ENCODE peak calls at places on chromosomes 16 and 17, in seven cellular contexts. One of them, this sample, is unnamed.

GRCh38 chr17:31834448-31834847 is 24.6 kb downstream of the COPRS start:
- DNase-seq in retinal pigment epithelial cell: no peak
- DNase-seq in A549: no peak
- DNase-seq in OCI-LY7: no peak
- DNase-seq in fibroblast of lung: no peak
- DNase-seq in mucosa of descending colon: no peak
- DNase-seq in stomach: no peak
- DNase-seq in this sample: no peak

GRCh38 chr16:16992986-16993783 is 477.6 kb downstream of the XYLT1 start:
- DNase-seq in retinal pigment epithelial cell: no peak
- DNase-seq in A549: no peak
- DNase-seq in OCI-LY7: peak
- DNase-seq in fibroblast of lung: no peak
- DNase-seq in mucosa of descending colon: no peak
- DNase-seq in stomach: no peak
- DNase-seq in this sample: no peak

GRCh38 chr16:88430524-88431446 is 22.3 kb upstream of the ZFPM1 start:
- DNase-seq in retinal pigment epithelial cell: no peak
- DNase-seq in A549: no peak
- DNase-seq in OCI-LY7: no peak
- DNase-seq in fibroblast of lung: peak
- DNase-seq in mucosa of descending colon: peak
- DNase-seq in stomach: no peak
- DNase-seq in this sample: no peak

GRCh38 chr17:81549031-81549557 is 3.1 kb downstream of the FAAP100 start:
- DNase-seq in retinal pigment epithelial cell: no peak
- DNase-seq in A549: no peak
- DNase-seq in OCI-LY7: no peak
- DNase-seq in fibroblast of lung: no peak
- DNase-seq in mucosa of descending colon: no peak
- DNase-seq in stomach: no peak
- DNase-seq in this sample: no peak

GRCh38 chr16:12541672-12542071 is 262.0 kb downstream of the CPPED1 start:
- DNase-seq in retinal pigment epithelial cell: no peak
- DNase-seq in A549: no peak
- DNase-seq in OCI-LY7: no peak
- DNase-seq in fibroblast of lung: no peak
- DNase-seq in mucosa of descending colon: no peak
- DNase-seq in stomach: no peak
- DNase-seq in this sample: no peak

GRCh38 chr17:58320570-58321323 is 7.8 kb downstream of the TSPOAP1 start:
- DNase-seq in retinal pigment epithelial cell: no peak
- DNase-seq in A549: no peak
- DNase-seq in OCI-LY7: no peak
- DNase-seq in fibroblast of lung: no peak
- DNase-seq in mucosa of descending colon: peak
- DNase-seq in stomach: no peak
- DNase-seq in this sample: no peak

GRCh38 chr17:64061157-64061898 is 40.9 kb upstream of the ICAM2 start:
- DNase-seq in retinal pigment epithelial cell: no peak
- DNase-seq in A549: no peak
- DNase-seq in OCI-LY7: no peak
- DNase-seq in fibroblast of lung: peak
- DNase-seq in mucosa of descending colon: no peak
- DNase-seq in stomach: no peak
- DNase-seq in this sample: peak

GRCh38 chr17:7858487-7858832 is 657 bp downstream of the CYB5D1 start:
- DNase-seq in retinal pigment epithelial cell: no peak
- DNase-seq in A549: peak
- DNase-seq in OCI-LY7: peak
- DNase-seq in fibroblast of lung: peak
- DNase-seq in mucosa of descending colon: peak
- DNase-seq in stomach: no peak
- DNase-seq in this sample: peak

GRCh38 chr17:66667491-66668030 is 167.4 kb upstream of the CACNG5 start:
- DNase-seq in retinal pigment epithelial cell: no peak
- DNase-seq in A549: no peak
- DNase-seq in OCI-LY7: no peak
- DNase-seq in fibroblast of lung: no peak
- DNase-seq in mucosa of descending colon: no peak
- DNase-seq in stomach: no peak
- DNase-seq in this sample: no peak

GRCh38 chr16:50269769-50270509 is 3.6 kb downstream of the ADCY7 start:
- DNase-seq in retinal pigment epithelial cell: no peak
- DNase-seq in A549: no peak
- DNase-seq in OCI-LY7: peak
- DNase-seq in fibroblast of lung: no peak
- DNase-seq in mucosa of descending colon: peak
- DNase-seq in stomach: no peak
- DNase-seq in this sample: no peak

GRCh38 chr16:48611329-48612137 is 1.6 kb upstream of the N4BP1 start:
- DNase-seq in retinal pigment epithelial cell: no peak
- DNase-seq in A549: peak
- DNase-seq in OCI-LY7: no peak
- DNase-seq in fibroblast of lung: no peak
- DNase-seq in mucosa of descending colon: no peak
- DNase-seq in stomach: peak
- DNase-seq in this sample: peak

GRCh38 chr17:49739662-49740271 is 24.2 kb downstream of the FAM117A start:
- DNase-seq in retinal pigment epithelial cell: no peak
- DNase-seq in A549: no peak
- DNase-seq in OCI-LY7: peak
- DNase-seq in fibroblast of lung: no peak
- DNase-seq in mucosa of descending colon: peak
- DNase-seq in stomach: peak
- DNase-seq in this sample: peak

GRCh38 chr16:22861585-22861984 is 47.6 kb downstream of the HS3ST2 start:
- DNase-seq in retinal pigment epithelial cell: no peak
- DNase-seq in A549: no peak
- DNase-seq in OCI-LY7: no peak
- DNase-seq in fibroblast of lung: no peak
- DNase-seq in mucosa of descending colon: no peak
- DNase-seq in stomach: no peak
- DNase-seq in this sample: no peak

GRCh38 chr17:75552847-75553552 is 27.5 kb downstream of the LLGL2 start:
- DNase-seq in retinal pigment epithelial cell: no peak
- DNase-seq in A549: peak
- DNase-seq in OCI-LY7: no peak
- DNase-seq in fibroblast of lung: peak
- DNase-seq in mucosa of descending colon: no peak
- DNase-seq in stomach: no peak
- DNase-seq in this sample: no peak

GRCh38 chr17:76199466-76199865 is 40.8 kb downstream of the RNF157 start:
- DNase-seq in retinal pigment epithelial cell: no peak
- DNase-seq in A549: no peak
- DNase-seq in OCI-LY7: no peak
- DNase-seq in fibroblast of lung: no peak
- DNase-seq in mucosa of descending colon: no peak
- DNase-seq in stomach: no peak
- DNase-seq in this sample: no peak

GRCh38 chr17:67617304-67617899 is 100.3 kb upstream of the NOL11 start:
- DNase-seq in retinal pigment epithelial cell: no peak
- DNase-seq in A549: no peak
- DNase-seq in OCI-LY7: no peak
- DNase-seq in fibroblast of lung: no peak
- DNase-seq in mucosa of descending colon: no peak
- DNase-seq in stomach: no peak
- DNase-seq in this sample: no peak

GRCh38 chr16:12553191-12553590 is 250.5 kb downstream of the CPPED1 start:
- DNase-seq in retinal pigment epithelial cell: no peak
- DNase-seq in A549: no peak
- DNase-seq in OCI-LY7: peak
- DNase-seq in fibroblast of lung: no peak
- DNase-seq in mucosa of descending colon: no peak
- DNase-seq in stomach: no peak
- DNase-seq in this sample: peak

GRCh38 chr17:1649844-1650409 is at the start of gene RILP:
- DNase-seq in retinal pigment epithelial cell: peak
- DNase-seq in A549: peak
- DNase-seq in OCI-LY7: no peak
- DNase-seq in fibroblast of lung: peak
- DNase-seq in mucosa of descending colon: peak
- DNase-seq in stomach: peak
- DNase-seq in this sample: peak

GRCh38 chr17:7613769-7614421 is 802 bp downstream of the FXR2 start:
- DNase-seq in retinal pigment epithelial cell: no peak
- DNase-seq in A549: peak
- DNase-seq in OCI-LY7: peak
- DNase-seq in fibroblast of lung: peak
- DNase-seq in mucosa of descending colon: no peak
- DNase-seq in stomach: no peak
- DNase-seq in this sample: peak

GRCh38 chr16:23373436-23374219 is 71.5 kb downstream of the SCNN1B start:
- DNase-seq in retinal pigment epithelial cell: no peak
- DNase-seq in A549: no peak
- DNase-seq in OCI-LY7: no peak
- DNase-seq in fibroblast of lung: no peak
- DNase-seq in mucosa of descending colon: no peak
- DNase-seq in stomach: no peak
- DNase-seq in this sample: no peak

GRCh38 chr17:49676276-49676868 is 1.5 kb downstream of the SPOP start:
- DNase-seq in retinal pigment epithelial cell: no peak
- DNase-seq in A549: no peak
- DNase-seq in OCI-LY7: peak
- DNase-seq in fibroblast of lung: peak
- DNase-seq in mucosa of descending colon: no peak
- DNase-seq in stomach: no peak
- DNase-seq in this sample: no peak

GRCh38 chr17:34171245-34171818 is 83.8 kb upstream of the CCL2 start:
- DNase-seq in retinal pigment epithelial cell: no peak
- DNase-seq in A549: peak
- DNase-seq in OCI-LY7: peak
- DNase-seq in fibroblast of lung: peak
- DNase-seq in mucosa of descending colon: peak
- DNase-seq in stomach: peak
- DNase-seq in this sample: peak

GRCh38 chr16:68406458-68407041 is 41.8 kb downstream of the SMPD3 start:
- DNase-seq in retinal pigment epithelial cell: peak
- DNase-seq in A549: no peak
- DNase-seq in OCI-LY7: no peak
- DNase-seq in fibroblast of lung: peak
- DNase-seq in mucosa of descending colon: peak
- DNase-seq in stomach: no peak
- DNase-seq in this sample: peak

GRCh38 chr17:15981646-15982580 is 17.6 kb downstream of the ZSWIM7 start:
- DNase-seq in retinal pigment epithelial cell: no peak
- DNase-seq in A549: peak
- DNase-seq in OCI-LY7: no peak
- DNase-seq in fibroblast of lung: peak
- DNase-seq in mucosa of descending colon: no peak
- DNase-seq in stomach: no peak
- DNase-seq in this sample: peak

GRCh38 chr17:61627125-61627524 is 36.1 kb upstream of the NACA2 start:
- DNase-seq in retinal pigment epithelial cell: no peak
- DNase-seq in A549: no peak
- DNase-seq in OCI-LY7: no peak
- DNase-seq in fibroblast of lung: no peak
- DNase-seq in mucosa of descending colon: no peak
- DNase-seq in stomach: no peak
- DNase-seq in this sample: no peak

GRCh38 chr17:47803751-47804150 is 17.8 kb downstream of the OSBPL7 start:
- DNase-seq in retinal pigment epithelial cell: no peak
- DNase-seq in A549: no peak
- DNase-seq in OCI-LY7: no peak
- DNase-seq in fibroblast of lung: no peak
- DNase-seq in mucosa of descending colon: no peak
- DNase-seq in stomach: peak
- DNase-seq in this sample: no peak

GRCh38 chr16:60811657-60812056 is 1224.6 kb downstream of the CDH8 start:
- DNase-seq in retinal pigment epithelial cell: no peak
- DNase-seq in A549: no peak
- DNase-seq in OCI-LY7: no peak
- DNase-seq in fibroblast of lung: peak
- DNase-seq in mucosa of descending colon: no peak
- DNase-seq in stomach: no peak
- DNase-seq in this sample: no peak
- H3K4me3 ChIP-seq in retinal pigment epithelial cell: no peak
- H3K4me3 ChIP-seq in A549: no peak
- H3K4me3 ChIP-seq in OCI-LY7: no peak
- H3K4me3 ChIP-seq in fibroblast of lung: no peak
- H3K4me3 ChIP-seq in mucosa of descending colon: no peak
- H3K4me3 ChIP-seq in stomach: no peak
- H3K4me3 ChIP-seq in this sample: no peak

GRCh38 chr16:27642753-27643152 is 92.8 kb downstream of the KATNIP start:
- DNase-seq in retinal pigment epithelial cell: no peak
- DNase-seq in A549: peak
- DNase-seq in OCI-LY7: peak
- DNase-seq in fibroblast of lung: peak
- DNase-seq in mucosa of descending colon: no peak
- DNase-seq in stomach: no peak
- DNase-seq in this sample: peak
- TF ChIP-seq CTCF in retinal pigment epithelial cell: peak
- TF ChIP-seq CTCF in A549: no peak
- TF ChIP-seq CTCF in OCI-LY7: peak
- TF ChIP-seq CTCF in fibroblast of lung: peak
- TF ChIP-seq CTCF in mucosa of descending colon: no peak
- TF ChIP-seq CTCF in stomach: no peak
- TF ChIP-seq CTCF in this sample: peak

GRCh38 chr16:57264950-57265371 is 19.5 kb downstream of the PLLP start:
- DNase-seq in retinal pigment epithelial cell: no peak
- DNase-seq in A549: no peak
- DNase-seq in OCI-LY7: no peak
- DNase-seq in fibroblast of lung: no peak
- DNase-seq in mucosa of descending colon: peak
- DNase-seq in stomach: peak
- DNase-seq in this sample: peak

GRCh38 chr16:57266531-57267268 is 17.8 kb downstream of the PLLP start:
- DNase-seq in retinal pigment epithelial cell: no peak
- DNase-seq in A549: no peak
- DNase-seq in OCI-LY7: no peak
- DNase-seq in fibroblast of lung: peak
- DNase-seq in mucosa of descending colon: no peak
- DNase-seq in stomach: peak
- DNase-seq in this sample: no peak

GRCh38 chr16:57264381-57264780 is 19.3 kb downstream of the ARL2BP start:
- DNase-seq in retinal pigment epithelial cell: no peak
- DNase-seq in A549: no peak
- DNase-seq in OCI-LY7: no peak
- DNase-seq in fibroblast of lung: no peak
- DNase-seq in mucosa of descending colon: no peak
- DNase-seq in stomach: no peak
- DNase-seq in this sample: no peak

GRCh38 chr16:57263585-57264351 is 18.7 kb downstream of the ARL2BP start:
- DNase-seq in retinal pigment epithelial cell: no peak
- DNase-seq in A549: no peak
- DNase-seq in OCI-LY7: no peak
- DNase-seq in fibroblast of lung: no peak
- DNase-seq in mucosa of descending colon: no peak
- DNase-seq in stomach: no peak
- DNase-seq in this sample: no peak

GRCh38 chr16:57265850-57266530 is 18.5 kb downstream of the PLLP start:
- DNase-seq in retinal pigment epithelial cell: no peak
- DNase-seq in A549: no peak
- DNase-seq in OCI-LY7: no peak
- DNase-seq in fibroblast of lung: peak
- DNase-seq in mucosa of descending colon: peak
- DNase-seq in stomach: peak
- DNase-seq in this sample: peak
- H3K4me3 ChIP-seq in retinal pigment epithelial cell: no peak
- H3K4me3 ChIP-seq in A549: no peak
- H3K4me3 ChIP-seq in OCI-LY7: no peak
- H3K4me3 ChIP-seq in fibroblast of lung: no peak
- H3K4me3 ChIP-seq in mucosa of descending colon: no peak
- H3K4me3 ChIP-seq in stomach: no peak
- H3K4me3 ChIP-seq in this sample: no peak

GRCh38 chr16:85986931-85987749 is 88.2 kb downstream of the IRF8 start:
- DNase-seq in retinal pigment epithelial cell: no peak
- DNase-seq in A549: no peak
- DNase-seq in OCI-LY7: peak
- DNase-seq in fibroblast of lung: no peak
- DNase-seq in mucosa of descending colon: peak
- DNase-seq in stomach: no peak
- DNase-seq in this sample: no peak
- TF ChIP-seq CTCF in retinal pigment epithelial cell: peak
- TF ChIP-seq CTCF in A549: peak
- TF ChIP-seq CTCF in OCI-LY7: peak
- TF ChIP-seq CTCF in fibroblast of lung: peak
- TF ChIP-seq CTCF in mucosa of descending colon: no peak
- TF ChIP-seq CTCF in stomach: peak
- TF ChIP-seq CTCF in this sample: no peak